ENCODE peak calls at places on chromosome 10, in eight cellular contexts. H is A549, V is fibroblast of lung, X is epithelial cell of esophagus, I is PC-3, P is fibroblast of villous mesenchyme, C is body of pancreas, J is foreskin fibroblast. K is an unnamed sample.
A peak's percentile ranks its signal among the peaks of the same experiment; 100 is the strongest.

GRCh38 chr10:96651998-96652431 is 65.2 kb upstream of the TM9SF3 start:
- DNase-seq in H (no peak), V (no peak), X (no peak), I (no peak), P (no peak), C (peak; percentile 49), J (no peak), K (no peak)

GRCh38 chr10:10644317-10645111 is 373.2 kb upstream of the CELF2 start:
- DNase-seq in H (no peak), V (peak; percentile 29), X (peak; percentile 68), I (no peak), P (no peak), C (no peak), J (peak; percentile 78), K (peak; percentile 34)

GRCh38 chr10:72720814-72721665 is 29.1 kb downstream of the MCU start:
- DNase-seq in H (no peak), V (peak; percentile 20), X (peak; percentile 13), I (no peak), P (no peak), C (no peak), J (peak; percentile 24), K (no peak)

GRCh38 chr10:79459243-79459642 is 13.8 kb upstream of the ZCCHC24 start:
- DNase-seq in H (no peak), V (no peak), X (no peak), I (no peak), P (peak; percentile 58), C (no peak), J (peak; percentile 46), K (no peak)

GRCh38 chr10:7501157-7501556 is 90.3 kb upstream of the SFMBT2 start:
- DNase-seq in H (no peak), V (no peak), X (no peak), I (no peak), P (no peak), C (no peak), J (no peak), K (no peak)

GRCh38 chr10:17290226-17290625 is 62.2 kb downstream of the VIM start:
- DNase-seq in H (no peak), V (peak; percentile 21), X (peak; percentile 66), I (peak; percentile 63), P (peak; percentile 8), C (peak; percentile 36), J (peak; percentile 6), K (peak; percentile 22)

GRCh38 chr10:12984165-12984747 is 17.3 kb downstream of the CCDC3 start:
- DNase-seq in H (no peak), V (peak; percentile 80), X (peak; percentile 27), I (peak; percentile 59), P (peak; percentile 84), C (no peak), J (no peak), K (peak; percentile 36)

GRCh38 chr10:102420443-102420809 is 210 bp upstream of the FBXL15 start:
- DNase-seq in H (peak; percentile 83), V (no peak), X (peak; percentile 85), I (peak; percentile 66), P (no peak), C (peak; percentile 92), J (no peak), K (no peak)

GRCh38 chr10:22682237-22683192 is 31.9 kb downstream of the PIP4K2A start:
- DNase-seq in H (peak; percentile 24), V (peak; percentile 89), X (peak; percentile 67), I (peak; percentile 78), P (peak; percentile 28), C (no peak), J (peak; percentile 41), K (peak; percentile 66)

GRCh38 chr10:94673614-94674321 is 9.8 kb upstream of the CYP2C18 start:
- DNase-seq in H (no peak), V (no peak), X (peak; percentile 46), I (no peak), P (no peak), C (no peak), J (no peak), K (no peak)

GRCh38 chr10:59993931-59994330 is 87.6 kb upstream of the CCDC6 start:
- DNase-seq in H (no peak), V (no peak), X (peak; percentile 82), I (peak; percentile 70), P (no peak), C (no peak), J (peak; percentile 32), K (no peak)

GRCh38 chr10:123795196-123795780 is 96.3 kb downstream of the CPXM2 start:
- DNase-seq in H (no peak), V (no peak), X (no peak), I (no peak), P (no peak), C (no peak), J (no peak), K (no peak)

DNA sequence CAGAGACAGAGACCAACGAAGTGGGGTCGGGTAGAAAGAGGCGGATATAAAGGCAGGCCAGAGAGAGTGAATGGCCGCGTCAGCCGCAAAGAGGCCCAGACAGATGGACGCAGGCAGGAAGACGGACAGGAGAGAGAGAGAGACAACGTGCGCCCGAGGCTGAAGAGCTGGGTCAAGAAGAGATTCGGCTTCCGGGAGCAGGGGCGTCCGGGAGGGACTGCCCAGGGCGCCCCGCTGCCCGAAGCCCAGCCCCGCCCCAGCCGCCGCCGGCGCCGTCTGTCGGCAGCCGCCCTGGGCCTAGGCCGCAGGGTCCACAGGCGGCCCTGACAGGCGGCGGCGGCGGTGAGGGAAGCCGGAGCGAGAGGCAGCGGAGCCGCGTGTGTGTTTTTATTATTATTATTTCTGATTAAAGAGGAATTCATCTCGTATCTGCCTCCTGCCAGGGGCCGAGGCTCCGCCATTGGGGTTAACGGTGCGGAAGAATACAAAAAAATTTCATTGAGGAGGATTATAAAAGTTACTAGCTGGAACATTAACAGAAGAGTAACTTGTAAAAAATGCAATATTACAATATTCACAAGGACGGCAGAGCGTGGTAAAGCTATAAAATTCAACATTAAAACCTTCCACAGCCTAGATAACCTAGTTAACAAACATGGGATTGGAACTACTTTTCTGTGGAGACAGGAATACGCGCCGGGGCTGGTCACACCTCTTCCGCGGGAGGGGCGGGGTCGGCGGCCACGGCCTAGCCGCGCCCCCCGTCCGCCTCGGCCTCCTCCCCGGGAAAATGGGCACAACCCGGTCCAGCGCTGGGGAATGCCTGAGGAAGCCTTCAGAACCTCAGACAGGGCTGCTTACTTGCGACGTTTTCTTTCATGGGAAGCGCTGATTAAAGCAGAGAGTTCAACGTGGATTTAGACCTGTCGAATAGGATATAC is 29.7 kb upstream of the PAX2 start:
- DNase-seq in H (no peak), V (no peak), X (no peak), I (no peak), P (no peak), C (no peak), J (no peak), K (no peak)
- H3K4me3 ChIP-seq in H (no peak overlapping the region), V (no peak overlapping the region), X (no peak overlapping the region), I (no peak overlapping the region), P (no peak overlapping the region), C (no peak overlapping the region), J (no peak overlapping the region), K (no peak overlapping the region)

DNA sequence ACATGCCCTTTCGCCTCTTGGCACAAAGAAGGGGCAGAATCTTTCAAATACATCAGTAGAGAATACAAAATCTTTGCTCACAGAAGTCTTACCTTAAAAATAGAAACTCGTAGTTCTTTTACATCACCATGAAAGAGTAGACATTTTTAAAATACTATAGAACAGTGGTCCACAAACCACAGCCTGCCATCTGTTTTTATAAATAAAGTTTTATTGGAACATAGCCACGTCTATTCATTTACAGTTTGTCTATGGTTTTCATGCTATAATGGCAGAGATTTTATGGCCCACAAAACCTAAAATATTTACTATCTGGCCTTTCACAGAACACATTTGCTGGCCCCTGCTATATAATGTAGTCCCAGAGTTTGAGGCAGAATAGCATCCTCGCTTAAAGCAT is 46.1 kb upstream of the CABCOCO1 start:
- DNase-seq in H (no peak), V (no peak), X (no peak), I (no peak), P (no peak), C (no peak), J (no peak), K (no peak)
- TF ChIP-seq CTCF in H (no peak), V (no peak), X (no peak), I (no peak), P (no peak), C (no peak), J (no peak), K (no peak)

GRCh38 chr10:70575486-70575873 is 27.1 kb downstream of the PRF1 start:
- DNase-seq in H (no peak), V (peak; percentile 41), X (no peak), I (no peak), P (no peak), C (no peak), J (no peak), K (no peak)

GRCh38 chr10:70573599-70574506 is 28.7 kb downstream of the PRF1 start:
- DNase-seq in H (no peak), V (no peak), X (no peak), I (no peak), P (no peak), C (no peak), J (no peak), K (no peak)

GRCh38 chr10:70576803-70577517 is 25.6 kb downstream of the PRF1 start:
- DNase-seq in H (no peak), V (peak; percentile 54), X (peak; percentile 20), I (peak; percentile 75), P (no peak), C (no peak), J (peak; percentile 68), K (peak; percentile 21)

GRCh38 chr10:70578371-70578947 is 24.1 kb downstream of the PRF1 start:
- DNase-seq in H (no peak), V (peak; percentile 99), X (peak; percentile 62), I (peak; percentile 100), P (peak; percentile 59), C (peak; percentile 18), J (no peak), K (peak; percentile 52)

GRCh38 chr10:70575874-70576802 is 26.4 kb downstream of the PRF1 start:
- DNase-seq in H (no peak), V (peak; percentile 80), X (no peak), I (peak; percentile 87), P (peak; percentile 76), C (peak; percentile 78), J (peak; percentile 36), K (peak; percentile 65)
- H3K4me3 ChIP-seq in H (no peak overlapping the region), V (no peak overlapping the region), X (no peak overlapping the region), I (no peak overlapping the region), P (no peak overlapping the region), C (no peak overlapping the region), J (no peak overlapping the region), K (no peak overlapping the region)

GRCh38 chr10:129095980-129096339 is 371.1 kb upstream of the MGMT start:
- DNase-seq in H (no peak), V (no peak), X (no peak), I (no peak), P (peak; percentile 72), C (no peak), J (no peak), K (no peak)
- TF ChIP-seq CTCF in H (no peak), V (no peak), X (no peak), I (no peak), P (no peak), C (no peak), J (no peak), K (no peak)